ENCODE peak calls at places on chromosomes 3 and 15, in seven cellular contexts. N is fibroblast of mammary gland; O is Panc1; F is stimulated activated CD4-positive, alpha-beta T cell treated with anti-CD3 and anti-CD28 coated beads, TNF-alpha, amount 100 ng/mL, for 4 hours; I is EH; G is ovary; R is Ammon's horn. L is an unnamed sample.

GRCh38 chr3:132034097-132034485 is 723 bp downstream of the CPNE4 start:
- DNase-seq in O (no peak), N (no peak), G (no peak), R (no peak), I (no peak), F (no peak), L (no peak)

GRCh38 chr15:31439328-31439727 is 112.7 kb downstream of the KLF13 start:
- DNase-seq in O (no peak), R (no peak), N (peak; percentile 41), F (no peak), G (no peak), I (peak; percentile 54), L (no peak)

GRCh38 chr3:169998668-169999131 is 32.1 kb downstream of the SEC62 start:
- DNase-seq in N (peak; percentile 88), I (peak; percentile 89), O (no peak), R (no peak), F (no peak), G (no peak), L (peak; percentile 99)

GRCh38 chr15:57973534-57973933 is 92.0 kb downstream of the ALDH1A2 start:
- DNase-seq in G (no peak), R (no peak), F (no peak), N (no peak), I (no peak), O (no peak), L (no peak)

GRCh38 chr15:76303909-76304308 is 7.4 kb downstream of the ETFA start:
- DNase-seq in G (no peak), N (no peak), O (no peak), I (no peak), F (no peak), R (no peak), L (no peak)

GRCh38 chr3:105647047-105647446 is 221.8 kb downstream of the CBLB start:
- DNase-seq in R (no peak), O (peak; percentile 43), I (peak; percentile 94), N (peak; percentile 94), F (no peak), G (no peak), L (peak; percentile 96)

GRCh38 chr15:67413770-67414429 is 107.0 kb upstream of the C15orf61 start:
- DNase-seq in G (no peak), O (no peak), N (peak; percentile 53), R (no peak), I (peak; percentile 90), F (no peak), L (peak; percentile 68)

GRCh38 chr15:68637755-68638405 is 59.1 kb downstream of the CORO2B start:
- DNase-seq in I (no peak), R (no peak), F (no peak), G (peak; percentile 85), N (peak; percentile 81), O (no peak), L (peak; percentile 48)

GRCh38 chr15:68536331-68537095 is 42.3 kb upstream of the CORO2B start:
- DNase-seq in I (peak; percentile 98), G (no peak), R (no peak), O (no peak), N (peak; percentile 92), F (no peak), L (peak; percentile 98)

GRCh38 chr15:85495096-85495495 is 114.7 kb downstream of the AKAP13 start:
- DNase-seq in O (no peak), N (no peak), G (no peak), I (no peak), R (no peak), F (no peak), L (no peak)

GRCh38 chr3:108410531-108410984 is 99.8 kb downstream of the MYH15 start:
- DNase-seq in O (no peak), R (no peak), N (no peak), I (no peak), G (no peak), F (no peak), L (no peak)

GRCh38 chr15:43370310-43370974 is 401 bp downstream of the ZSCAN29 start:
- DNase-seq in O (no peak), R (peak; percentile 18), I (peak; percentile 53), G (no peak), F (no peak), N (peak; percentile 36), L (peak; percentile 47)

GRCh38 chr3:12705981-12706380 is 42.1 kb upstream of the RAF1 start:
- DNase-seq in N (peak; percentile 85), I (peak; percentile 79), G (no peak), O (no peak), F (no peak), R (no peak), L (peak; percentile 58)

GRCh38 chr3:121252676-121253075 is 293.1 kb downstream of the POLQ start:
- DNase-seq in O (no peak), N (no peak), G (no peak), I (no peak), F (no peak), R (no peak), L (no peak)

GRCh38 chr3:37812497-37812896 is 49.2 kb upstream of the CTDSPL start:
- DNase-seq in G (no peak), N (peak; percentile 28), O (no peak), F (no peak), R (no peak), I (no peak), L (peak; percentile 63)

GRCh38 chr3:46946856-46947544 is 29.5 kb downstream of the CCDC12 start:
- DNase-seq in I (peak; percentile 86), F (peak; percentile 50), N (no peak), R (no peak), G (no peak), O (no peak), L (peak; percentile 31)